ENCODE peak calls at places on chromosomes 16 and 17, in ten cellular contexts. One of them, this sample, is unnamed.

GRCh38 chr17:54992797-54993639 is 24.5 kb downstream of the STXBP4 start:
- DNase-seq in GM23338: peak; percentile 86
- DNase-seq in neuronal stem cell: peak; percentile 14
- DNase-seq in neural progenitor cell: peak; percentile 63
- DNase-seq in SK-N-SH: peak; percentile 59
- DNase-seq in PC-3: peak; percentile 82
- DNase-seq in MM.1S: peak; percentile 64
- DNase-seq in IMR-90: peak; percentile 54
- DNase-seq in Karpas-422: peak; percentile 82
- DNase-seq in OCI-LY7: peak; percentile 75
- DNase-seq in this sample: no peak

GRCh38 chr16:2771496-2772402 is 5.3 kb downstream of the ELOB start:
- DNase-seq in GM23338: no peak
- DNase-seq in IMR-90: no peak
- DNase-seq in OCI-LY7: no peak
- DNase-seq in Karpas-422: no peak
- DNase-seq in neural progenitor cell: no peak
- DNase-seq in SK-N-SH: no peak
- DNase-seq in neuronal stem cell: no peak
- DNase-seq in PC-3: no peak
- DNase-seq in MM.1S: no peak
- DNase-seq in this sample: peak; percentile 58

GRCh38 chr16:50311134-50311528 is 44.8 kb downstream of the ADCY7 start:
- DNase-seq in IMR-90: no peak
- DNase-seq in OCI-LY7: no peak
- DNase-seq in GM23338: no peak
- DNase-seq in SK-N-SH: peak; percentile 26
- DNase-seq in Karpas-422: no peak
- DNase-seq in MM.1S: no peak
- DNase-seq in PC-3: no peak
- DNase-seq in neural progenitor cell: no peak
- DNase-seq in neuronal stem cell: no peak
- DNase-seq in this sample: no peak

GRCh38 chr17:18371455-18371854 is 6.1 kb upstream of the EVPLL start:
- DNase-seq in PC-3: no peak
- DNase-seq in neuronal stem cell: no peak
- DNase-seq in GM23338: no peak
- DNase-seq in neural progenitor cell: no peak
- DNase-seq in MM.1S: no peak
- DNase-seq in OCI-LY7: no peak
- DNase-seq in SK-N-SH: no peak
- DNase-seq in Karpas-422: no peak
- DNase-seq in IMR-90: no peak
- DNase-seq in this sample: no peak

GRCh38 chr16:5024632-5025031 is 9.1 kb downstream of the NAGPA start:
- DNase-seq in MM.1S: peak; percentile 55
- DNase-seq in SK-N-SH: no peak
- DNase-seq in PC-3: peak; percentile 82
- DNase-seq in IMR-90: no peak
- DNase-seq in neuronal stem cell: no peak
- DNase-seq in neural progenitor cell: peak; percentile 37
- DNase-seq in Karpas-422: peak; percentile 74
- DNase-seq in OCI-LY7: peak; percentile 53
- DNase-seq in GM23338: peak; percentile 48
- DNase-seq in this sample: peak; percentile 90

GRCh38 chr16:17768257-17768656 is 297.5 kb upstream of the XYLT1 start:
- DNase-seq in neural progenitor cell: no peak
- DNase-seq in IMR-90: peak; percentile 62
- DNase-seq in SK-N-SH: no peak
- DNase-seq in neuronal stem cell: no peak
- DNase-seq in GM23338: no peak
- DNase-seq in OCI-LY7: no peak
- DNase-seq in PC-3: no peak
- DNase-seq in MM.1S: no peak
- DNase-seq in Karpas-422: no peak
- DNase-seq in this sample: no peak

GRCh38 chr16:54939537-54940278 is 9.0 kb downstream of the IRX5 start:
- DNase-seq in IMR-90: no peak
- DNase-seq in GM23338: peak; percentile 63
- DNase-seq in SK-N-SH: no peak
- DNase-seq in Karpas-422: no peak
- DNase-seq in PC-3: no peak
- DNase-seq in neural progenitor cell: peak; percentile 76
- DNase-seq in OCI-LY7: no peak
- DNase-seq in neuronal stem cell: peak; percentile 48
- DNase-seq in MM.1S: no peak
- DNase-seq in this sample: no peak

GRCh38 chr17:8466466-8466865 is 30.8 kb downstream of the NDEL1 start:
- DNase-seq in OCI-LY7: no peak
- DNase-seq in MM.1S: no peak
- DNase-seq in neural progenitor cell: no peak
- DNase-seq in PC-3: no peak
- DNase-seq in Karpas-422: no peak
- DNase-seq in neuronal stem cell: no peak
- DNase-seq in GM23338: no peak
- DNase-seq in SK-N-SH: no peak
- DNase-seq in IMR-90: peak; percentile 56
- DNase-seq in this sample: no peak

GRCh38 chr16:30144917-30145316 is 21.9 kb upstream of the MAPK3 start:
- DNase-seq in GM23338: no peak
- DNase-seq in Karpas-422: no peak
- DNase-seq in neuronal stem cell: no peak
- DNase-seq in SK-N-SH: no peak
- DNase-seq in OCI-LY7: no peak
- DNase-seq in neural progenitor cell: no peak
- DNase-seq in PC-3: no peak
- DNase-seq in IMR-90: no peak
- DNase-seq in MM.1S: no peak
- DNase-seq in this sample: no peak

GRCh38 chr16:30141750-30142149 is 18.7 kb upstream of the MAPK3 start:
- DNase-seq in SK-N-SH: no peak
- DNase-seq in neuronal stem cell: no peak
- DNase-seq in GM23338: no peak
- DNase-seq in Karpas-422: no peak
- DNase-seq in OCI-LY7: no peak
- DNase-seq in PC-3: no peak
- DNase-seq in MM.1S: no peak
- DNase-seq in IMR-90: no peak
- DNase-seq in neural progenitor cell: no peak
- DNase-seq in this sample: no peak

GRCh38 chr16:30143347-30143702 is 20.3 kb upstream of the MAPK3 start:
- DNase-seq in MM.1S: no peak
- DNase-seq in OCI-LY7: no peak
- DNase-seq in GM23338: no peak
- DNase-seq in IMR-90: no peak
- DNase-seq in neuronal stem cell: no peak
- DNase-seq in PC-3: no peak
- DNase-seq in Karpas-422: no peak
- DNase-seq in neural progenitor cell: no peak
- DNase-seq in SK-N-SH: no peak
- DNase-seq in this sample: no peak

GRCh38 chr16:30144017-30144416 is 21.0 kb upstream of the MAPK3 start:
- DNase-seq in PC-3: no peak
- DNase-seq in neuronal stem cell: no peak
- DNase-seq in IMR-90: no peak
- DNase-seq in neural progenitor cell: no peak
- DNase-seq in GM23338: no peak
- DNase-seq in SK-N-SH: no peak
- DNase-seq in MM.1S: no peak
- DNase-seq in Karpas-422: no peak
- DNase-seq in OCI-LY7: no peak
- DNase-seq in this sample: no peak

GRCh38 chr16:30142672-30143346 is 19.8 kb upstream of the MAPK3 start:
- DNase-seq in SK-N-SH: no peak
- DNase-seq in OCI-LY7: peak; percentile 58
- DNase-seq in IMR-90: no peak
- DNase-seq in PC-3: peak; percentile 20
- DNase-seq in MM.1S: peak; percentile 56
- DNase-seq in GM23338: peak; percentile 50
- DNase-seq in neural progenitor cell: peak; percentile 46
- DNase-seq in neuronal stem cell: no peak
- DNase-seq in Karpas-422: peak; percentile 53
- DNase-seq in this sample: no peak
- H3K4me2 ChIP-seq in SK-N-SH: no peak overlapping the region
- H3K4me2 ChIP-seq in OCI-LY7: no peak overlapping the region
- H3K4me2 ChIP-seq in IMR-90: no peak overlapping the region
- H3K4me2 ChIP-seq in PC-3: no peak overlapping the region
- H3K4me2 ChIP-seq in MM.1S: no peak overlapping the region
- H3K4me2 ChIP-seq in GM23338: no peak overlapping the region
- H3K4me2 ChIP-seq in neural progenitor cell: no peak overlapping the region
- H3K4me2 ChIP-seq in neuronal stem cell: no peak overlapping the region
- H3K4me2 ChIP-seq in Karpas-422: no peak overlapping the region
- H3K4me2 ChIP-seq in this sample: no peak overlapping the region

GRCh38 chr17:7223375-7223774 is 3.6 kb downstream of the ACADVL start:
- DNase-seq in neuronal stem cell: no peak
- DNase-seq in Karpas-422: no peak
- DNase-seq in OCI-LY7: no peak
- DNase-seq in neural progenitor cell: no peak
- DNase-seq in IMR-90: no peak
- DNase-seq in MM.1S: no peak
- DNase-seq in PC-3: no peak
- DNase-seq in SK-N-SH: no peak
- DNase-seq in GM23338: no peak
- DNase-seq in this sample: no peak
- H3K36me3 ChIP-seq in neuronal stem cell: peaks cover 60% of the 10 kb centered on the region
- H3K36me3 ChIP-seq in Karpas-422: peaks cover 14% of the 10 kb centered on the region
- H3K36me3 ChIP-seq in OCI-LY7: peaks cover 76% of the 10 kb centered on the region
- H3K36me3 ChIP-seq in neural progenitor cell: no peaks in the 10 kb centered on the region
- H3K36me3 ChIP-seq in IMR-90: peaks cover 70% of the 10 kb centered on the region
- H3K36me3 ChIP-seq in MM.1S: peaks cover 6% of the 10 kb centered on the region
- H3K36me3 ChIP-seq in PC-3: peaks cover 26% of the 10 kb centered on the region
- H3K36me3 ChIP-seq in SK-N-SH: peaks cover 61% of the 10 kb centered on the region
- H3K36me3 ChIP-seq in GM23338: peaks cover 11% of the 10 kb centered on the region
- H3K36me3 ChIP-seq in this sample: peaks cover 66% of the 10 kb centered on the region

GRCh38 chr17:82095777-82096708 is 2.0 kb downstream of the FASN start:
- DNase-seq in MM.1S: no peak
- DNase-seq in SK-N-SH: no peak
- DNase-seq in GM23338: no peak
- DNase-seq in OCI-LY7: no peak
- DNase-seq in Karpas-422: no peak
- DNase-seq in PC-3: peak; percentile 51
- DNase-seq in neuronal stem cell: no peak
- DNase-seq in IMR-90: no peak
- DNase-seq in neural progenitor cell: no peak
- DNase-seq in this sample: peak; percentile 79

GRCh38 chr17:82094931-82095776 is 2.9 kb downstream of the FASN start:
- DNase-seq in neural progenitor cell: no peak
- DNase-seq in neuronal stem cell: no peak
- DNase-seq in GM23338: no peak
- DNase-seq in SK-N-SH: no peak
- DNase-seq in PC-3: no peak
- DNase-seq in OCI-LY7: no peak
- DNase-seq in MM.1S: no peak
- DNase-seq in Karpas-422: no peak
- DNase-seq in IMR-90: no peak
- DNase-seq in this sample: peak; percentile 88

GRCh38 chr17:82097919-82098168 is 192 bp downstream of the FASN start:
- DNase-seq in IMR-90: no peak
- DNase-seq in neuronal stem cell: no peak
- DNase-seq in MM.1S: no peak
- DNase-seq in PC-3: no peak
- DNase-seq in SK-N-SH: no peak
- DNase-seq in neural progenitor cell: no peak
- DNase-seq in Karpas-422: no peak
- DNase-seq in GM23338: no peak
- DNase-seq in OCI-LY7: no peak
- DNase-seq in this sample: no peak

GRCh38 chr17:82097187-82097918 is 683 bp downstream of the FASN start:
- DNase-seq in IMR-90: peak; percentile 64
- DNase-seq in PC-3: peak; percentile 31
- DNase-seq in MM.1S: peak; percentile 30
- DNase-seq in neuronal stem cell: no peak
- DNase-seq in neural progenitor cell: peak; percentile 74
- DNase-seq in Karpas-422: peak; percentile 66
- DNase-seq in GM23338: peak; percentile 25
- DNase-seq in OCI-LY7: peak; percentile 58
- DNase-seq in SK-N-SH: peak; percentile 91
- DNase-seq in this sample: peak; percentile 99

DNA sequence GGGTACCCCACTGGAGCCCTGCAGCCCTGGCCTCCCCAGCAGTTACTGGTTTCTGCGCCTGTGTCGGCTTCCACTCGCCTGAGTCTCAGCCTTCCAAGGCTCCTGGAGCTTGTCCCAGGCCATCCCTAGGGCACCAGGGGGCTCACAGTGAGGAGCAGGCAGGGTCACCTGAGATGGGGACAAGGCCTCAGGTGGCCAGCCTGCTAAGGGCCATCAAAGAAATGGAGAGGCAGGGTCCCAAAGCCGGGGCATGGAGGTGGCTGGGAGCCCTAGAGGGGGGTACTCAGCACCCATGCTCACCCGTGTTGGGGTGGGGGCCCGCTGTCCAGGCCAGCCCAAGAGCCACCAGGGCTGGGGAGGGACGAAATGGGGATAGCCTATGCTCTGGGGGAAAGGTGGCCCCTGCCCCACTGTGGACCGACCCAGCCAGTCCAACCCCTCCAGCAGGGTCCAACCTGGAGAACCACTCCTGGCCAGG is 1.3 kb downstream of the FASN start:
- DNase-seq in OCI-LY7: no peak
- DNase-seq in SK-N-SH: no peak
- DNase-seq in MM.1S: no peak
- DNase-seq in neuronal stem cell: no peak
- DNase-seq in neural progenitor cell: no peak
- DNase-seq in Karpas-422: no peak
- DNase-seq in GM23338: no peak
- DNase-seq in IMR-90: no peak
- DNase-seq in PC-3: no peak
- DNase-seq in this sample: peak; percentile 91
- H3K4me2 ChIP-seq in OCI-LY7: peak overlapping the region; percentile 81
- H3K4me2 ChIP-seq in SK-N-SH: peak overlapping the region; percentile 100
- H3K4me2 ChIP-seq in MM.1S: peak overlapping the region; percentile 99
- H3K4me2 ChIP-seq in neuronal stem cell: peak overlapping the region; percentile 87
- H3K4me2 ChIP-seq in neural progenitor cell: peak overlapping the region; percentile 96
- H3K4me2 ChIP-seq in Karpas-422: peak overlapping the region; percentile 74
- H3K4me2 ChIP-seq in GM23338: peak overlapping the region; percentile 91
- H3K4me2 ChIP-seq in IMR-90: peak overlapping the region; percentile 83
- H3K4me2 ChIP-seq in PC-3: peak overlapping the region; percentile 97
- H3K4me2 ChIP-seq in this sample: peak overlapping the region; percentile 91

GRCh38 chr17:77316191-77316641 is 175.4 kb downstream of the SEC14L1 start:
- DNase-seq in MM.1S: no peak
- DNase-seq in Karpas-422: no peak
- DNase-seq in GM23338: peak; percentile 49
- DNase-seq in neural progenitor cell: peak; percentile 39
- DNase-seq in OCI-LY7: no peak
- DNase-seq in IMR-90: peak; percentile 77
- DNase-seq in neuronal stem cell: no peak
- DNase-seq in SK-N-SH: peak; percentile 59
- DNase-seq in PC-3: no peak
- DNase-seq in this sample: peak; percentile 94

GRCh38 chr17:77315551-77316190 is 174.9 kb downstream of the SEC14L1 start:
- DNase-seq in SK-N-SH: peak; percentile 87
- DNase-seq in IMR-90: no peak
- DNase-seq in PC-3: peak; percentile 35
- DNase-seq in neuronal stem cell: no peak
- DNase-seq in MM.1S: no peak
- DNase-seq in OCI-LY7: peak; percentile 48
- DNase-seq in GM23338: no peak
- DNase-seq in Karpas-422: no peak
- DNase-seq in neural progenitor cell: no peak
- DNase-seq in this sample: peak; percentile 87

GRCh38 chr17:77314601-77315000 is 173.8 kb downstream of the SEC14L1 start:
- DNase-seq in neural progenitor cell: no peak
- DNase-seq in IMR-90: no peak
- DNase-seq in neuronal stem cell: no peak
- DNase-seq in PC-3: no peak
- DNase-seq in MM.1S: no peak
- DNase-seq in OCI-LY7: no peak
- DNase-seq in Karpas-422: no peak
- DNase-seq in SK-N-SH: peak; percentile 32
- DNase-seq in GM23338: no peak
- DNase-seq in this sample: peak; percentile 14

GRCh38 chr17:77313831-77314230 is 173.1 kb downstream of the SEC14L1 start:
- DNase-seq in IMR-90: no peak
- DNase-seq in MM.1S: no peak
- DNase-seq in Karpas-422: no peak
- DNase-seq in OCI-LY7: no peak
- DNase-seq in neuronal stem cell: no peak
- DNase-seq in SK-N-SH: no peak
- DNase-seq in neural progenitor cell: no peak
- DNase-seq in GM23338: no peak
- DNase-seq in PC-3: no peak
- DNase-seq in this sample: no peak

GRCh38 chr17:77315010-77315409 is 174.2 kb downstream of the SEC14L1 start:
- DNase-seq in MM.1S: no peak
- DNase-seq in IMR-90: no peak
- DNase-seq in SK-N-SH: no peak
- DNase-seq in Karpas-422: no peak
- DNase-seq in PC-3: no peak
- DNase-seq in neural progenitor cell: no peak
- DNase-seq in GM23338: no peak
- DNase-seq in OCI-LY7: no peak
- DNase-seq in neuronal stem cell: no peak
- DNase-seq in this sample: no peak
- H3K36me3 ChIP-seq in MM.1S: no peaks in the 10 kb centered on the region
- H3K36me3 ChIP-seq in IMR-90: no peaks in the 10 kb centered on the region
- H3K36me3 ChIP-seq in SK-N-SH: peaks cover 8% of the 10 kb centered on the region
- H3K36me3 ChIP-seq in Karpas-422: no peaks in the 10 kb centered on the region
- H3K36me3 ChIP-seq in PC-3: peaks cover 56% of the 10 kb centered on the region
- H3K36me3 ChIP-seq in neural progenitor cell: no peaks in the 10 kb centered on the region
- H3K36me3 ChIP-seq in GM23338: no peaks in the 10 kb centered on the region
- H3K36me3 ChIP-seq in OCI-LY7: no peaks in the 10 kb centered on the region
- H3K36me3 ChIP-seq in neuronal stem cell: no peaks in the 10 kb centered on the region
- H3K36me3 ChIP-seq in this sample: no peaks in the 10 kb centered on the region

This sample was measured in osteoblast.